ENCODE peak calls at places on chromosomes 4 and X, in six cellular contexts. U is lung, W is coronary artery, Y is cardiac muscle cell, O is GM13977, B is GM12865. I is an unnamed sample.
A peak's percentile ranks its signal among the peaks of the same experiment; 100 is the strongest.

GRCh38 chr4:109588176-109588575 is 28.1 kb downstream of the MCUB start:
- DNase-seq in U (no peak), W (no peak), Y (no peak), O (peak; percentile 63), B (peak; percentile 83), I (no peak)

GRCh38 chr4:83217721-83218522 is 66.7 kb downstream of the COQ2 start:
- DNase-seq in U (no peak), W (no peak), Y (no peak), O (peak; percentile 73), B (peak; percentile 97), I (no peak)

GRCh38 chr4:22842360-22842759 is 149.6 kb downstream of the GBA3 start:
- DNase-seq in U (no peak), W (no peak), Y (no peak), O (no peak), B (no peak), I (no peak)

GRCh38 chrX:153765138-153766079 is 1.4 kb downstream of the PLXNB3 start:
- DNase-seq in U (no peak), W (peak; percentile 72), Y (no peak), O (peak; percentile 28), B (peak; percentile 0), I (no peak)

GRCh38 chr4:170875868-170876267 is 786.1 kb upstream of the AADAT start:
- DNase-seq in U (no peak), W (no peak), Y (peak; percentile 22), O (no peak), B (peak; percentile 26), I (no peak)

GRCh38 chr4:121053601-121054143 is 18.7 kb downstream of the NDNF start:
- DNase-seq in U (no peak), W (no peak), Y (no peak), O (no peak), B (no peak), I (no peak)

GRCh38 chr4:5963611-5964010 is 54.6 kb downstream of the C4orf50 start:
- DNase-seq in U (no peak), W (no peak), Y (peak; percentile 20), O (no peak), B (no peak), I (no peak)

GRCh38 chrX:29419774-29420553 is 795.4 kb upstream of the MAGEB2 start:
- DNase-seq in U (no peak), W (no peak), Y (no peak), O (no peak), B (peak; percentile 4), I (no peak)

GRCh38 chr4:154254999-154255398 is 236.6 kb downstream of the DCHS2 start:
- DNase-seq in U (no peak), W (no peak), Y (no peak), O (peak; percentile 5), B (no peak), I (no peak)

GRCh38 chr4:128639586-128640270 is 169.8 kb upstream of the JADE1 start:
- DNase-seq in U (no peak), W (no peak), Y (no peak), O (no peak), B (no peak), I (no peak)

GRCh38 chr4:3783691-3784306 is 17.6 kb downstream of the ADRA2C start:
- DNase-seq in U (no peak), W (no peak), Y (peak; percentile 52), O (no peak), B (peak; percentile 14), I (no peak)

GRCh38 chr4:41542526-41543270 is 4.7 kb downstream of the LIMCH1 start:
- DNase-seq in U (no peak), W (no peak), Y (no peak), O (no peak), B (no peak), I (no peak)

GRCh38 chr4:83013420-83013867 is 2.8 kb upstream of the LIN54 start:
- DNase-seq in U (no peak), W (no peak), Y (no peak), O (no peak), B (no peak), I (no peak)

GRCh38 chr4:83917572-83917971 is 381.7 kb downstream of the GPAT3 start:
- DNase-seq in U (no peak), W (no peak), Y (no peak), O (no peak), B (no peak), I (no peak)

GRCh38 chrX:23898412-23898959 is 9.3 kb downstream of the APOO start:
- DNase-seq in U (no peak), W (no peak), Y (no peak), O (no peak), B (no peak), I (no peak)

GRCh38 chr4:150582881-150583286 is 933 bp downstream of the MAB21L2 start:
- DNase-seq in U (no peak), W (no peak), Y (peak; percentile 47), O (no peak), B (no peak), I (no peak)

GRCh38 chrX:47637546-47638195 is 7.9 kb upstream of the CFP start:
- DNase-seq in U (peak; percentile 72), W (no peak), Y (peak; percentile 39), O (peak; percentile 70), B (no peak), I (no peak)

GRCh38 chr4:36208884-36209473 is 35.3 kb downstream of the ARAP2 start:
- DNase-seq in U (no peak), W (no peak), Y (no peak), O (peak; percentile 21), B (peak; percentile 59), I (no peak)

GRCh38 chr4:38157592-38157991 is 197.4 kb downstream of the PTTG2 start:
- DNase-seq in U (no peak), W (no peak), Y (no peak), O (no peak), B (no peak), I (no peak)

GRCh38 chrX:48531359-48531954 is 8.1 kb upstream of the TBC1D25 start:
- DNase-seq in U (no peak), W (no peak), Y (no peak), O (no peak), B (no peak), I (no peak)

GRCh38 chrX:120668357-120668756 is 38.5 kb upstream of the C1GALT1C1 start:
- DNase-seq in U (no peak), W (no peak), Y (no peak), O (no peak), B (no peak), I (no peak)

GRCh38 chrX:150572206-150572605 is 3.8 kb downstream of the MTM1 start:
- DNase-seq in U (no peak), W (no peak), Y (no peak), O (no peak), B (no peak), I (no peak)

GRCh38 chrX:134688181-134688580 is 29.9 kb upstream of the PLAC1 start:
- DNase-seq in U (no peak), W (no peak), Y (no peak), O (no peak), B (no peak), I (no peak)

GRCh38 chr4:82770607-82771006 is 28.0 kb downstream of the SCD5 start:
- DNase-seq in U (no peak), W (no peak), Y (no peak), O (no peak), B (no peak), I (no peak)

GRCh38 chr4:169376421-169376820 is 105.7 kb upstream of the SH3RF1 start:
- DNase-seq in U (no peak), W (no peak), Y (no peak), O (no peak), B (no peak), I (no peak)

GRCh38 chr4:99390060-99390459 is 37.5 kb upstream of the ADH1C start:
- DNase-seq in U (no peak), W (no peak), Y (no peak), O (no peak), B (no peak), I (no peak)

GRCh38 chr4:10108818-10109783 is 7.5 kb downstream of the WDR1 start:
- DNase-seq in U (no peak), W (no peak), Y (no peak), O (no peak), B (no peak), I (no peak)

GRCh38 chr4:56128231-56128630 is 179.5 kb downstream of the CEP135 start:
- DNase-seq in U (no peak), W (no peak), Y (no peak), O (no peak), B (no peak), I (no peak)

GRCh38 chrX:109886122-109886761 is 116.7 kb upstream of the TMEM164 start:
- DNase-seq in U (no peak), W (no peak), Y (peak; percentile 67), O (peak; percentile 54), B (peak; percentile 62), I (no peak)

GRCh38 chr4:665751-666435 is 8.2 kb downstream of the ATP5ME start:
- DNase-seq in U (no peak), W (no peak), Y (no peak), O (no peak), B (no peak), I (no peak)

GRCh38 chrX:135625995-135626394 is 87.4 kb upstream of the CT45A1 start:
- DNase-seq in U (no peak), W (no peak), Y (peak; percentile 19), O (no peak), B (peak; percentile 2), I (no peak)

GRCh38 chr4:108034560-108034959 is 44.9 kb downstream of the HADH start:
- DNase-seq in U (no peak), W (no peak), Y (no peak), O (no peak), B (no peak), I (no peak)

GRCh38 chr4:108037884-108038283 is 48.2 kb downstream of the HADH start:
- DNase-seq in U (no peak), W (no peak), Y (no peak), O (no peak), B (no peak), I (no peak)

GRCh38 chr4:108035691-108036090 is 46.0 kb downstream of the HADH start:
- DNase-seq in U (no peak), W (no peak), Y (no peak), O (no peak), B (peak; percentile 33), I (no peak)

GRCh38 chr4:108033348-108033747 is 43.7 kb downstream of the HADH start:
- DNase-seq in U (no peak), W (no peak), Y (peak; percentile 12), O (no peak), B (no peak), I (no peak)

GRCh38 chr4:108036252-108036651 is 46.6 kb downstream of the HADH start:
- DNase-seq in U (no peak), W (no peak), Y (peak; percentile 67), O (peak; percentile 64), B (peak; percentile 89), I (no peak)
- TF ChIP-seq CTCF in U (no peak), W (no peak), Y (no peak), O (no peak), B (no peak), I (no peak)

GRCh38 chr4:165234766-165235165 is 27.4 kb downstream of the KLHL2 start:
- DNase-seq in U (no peak), W (no peak), Y (no peak), O (no peak), B (no peak), I (no peak)
- TF ChIP-seq CTCF in U (no peak), W (no peak), Y (no peak), O (no peak), B (no peak), I (no peak)

GRCh38 chrX:87337267-87337666 is 180.3 kb upstream of the KLHL4 start:
- DNase-seq in U (no peak), W (no peak), Y (no peak), O (no peak), B (no peak), I (no peak)
- TF ChIP-seq CTCF in U (no peak), W (no peak), Y (no peak), O (no peak), B (no peak), I (peak; percentile 52)

GRCh38 chrX:107978707-107979307 is 3.4 kb downstream of the TEX13B start:
- DNase-seq in U (no peak), W (no peak), Y (peak; percentile 44), O (no peak), B (peak; percentile 13), I (no peak)
- TF ChIP-seq CTCF in U (no peak), W (no peak), Y (peak; percentile 59), O (peak; percentile 40), B (peak; percentile 26), I (peak; percentile 63)